ENCODE peak calls at places on chromosomes 6 and 20, in five cellular contexts. Y is breast epithelium; W is glutamatergic neuron; B is uterus; R is stimulated activated CD8-positive, alpha-beta memory T cell treated with anti-CD3 and anti-CD28 coated beads, Interleukin-15, amount 100 ng/mL, for 48 hours. G is an unnamed sample.

GRCh38 chr6:36840471-36841461 is 1.5 kb upstream of the CPNE5 start:
- DNase-seq in W (peak; percentile 50), B (peak; percentile 42), R (no peak), Y (no peak), G (no peak)

GRCh38 chr6:46376562-46376969 is 114.7 kb downstream of the RCAN2 start:
- DNase-seq in Y (no peak), W (no peak), B (no peak), R (no peak), G (no peak)

GRCh38 chr20:4328541-4328940 is 313.2 kb upstream of the RNF24 start:
- DNase-seq in W (no peak), R (no peak), B (no peak), Y (no peak), G (no peak)

GRCh38 chr6:24357336-24358218 is at the start of gene DCDC2:
- DNase-seq in W (peak; percentile 21), R (no peak), B (no peak), Y (peak; percentile 66), G (no peak)

GRCh38 chr20:44079291-44079690 is 107.7 kb downstream of the JPH2 start:
- DNase-seq in B (no peak), R (no peak), Y (peak; percentile 9), W (no peak), G (no peak)

GRCh38 chr20:33664085-33664761 is 2.1 kb downstream of the C20orf144 start:
- DNase-seq in R (no peak), W (no peak), B (no peak), Y (no peak), G (no peak)

GRCh38 chr6:143506620-143507019 is 4.9 kb downstream of the FUCA2 start:
- DNase-seq in Y (no peak), W (no peak), B (no peak), R (no peak), G (no peak)

GRCh38 chr6:89527634-89528033 is 94.7 kb downstream of the ANKRD6 start:
- DNase-seq in Y (no peak), W (no peak), B (no peak), R (no peak), G (no peak)

GRCh38 chr6:36720251-36721141 is 22.9 kb downstream of the RAB44 start:
- DNase-seq in R (no peak), W (no peak), B (no peak), Y (no peak), G (no peak)

GRCh38 chr20:50322703-50323131 is 132.1 kb downstream of the CEBPB start:
- DNase-seq in W (no peak), Y (peak; percentile 17), B (no peak), R (no peak), G (no peak)

GRCh38 chr20:51525241-51526104 is 17.0 kb downstream of the NFATC2 start:
- DNase-seq in B (no peak), W (no peak), Y (no peak), R (no peak), G (no peak)

GRCh38 chr6:165794179-165794601 is 131.1 kb upstream of the PDE10A start:
- DNase-seq in R (no peak), Y (no peak), B (no peak), W (no peak), G (no peak)

GRCh38 chr20:56003966-56004365 is 1.4 kb downstream of the CBLN4 start:
- DNase-seq in B (no peak), R (no peak), Y (no peak), W (peak; percentile 40), G (no peak)

GRCh38 chr20:1332749-1333300 is 3.9 kb upstream of the SDCBP2 start:
- DNase-seq in B (no peak), Y (no peak), W (no peak), R (no peak), G (no peak)

GRCh38 chr6:146857960-146858308 is 259.2 kb downstream of the ADGB start:
- DNase-seq in B (no peak), R (no peak), Y (no peak), W (no peak), G (no peak)

GRCh38 chr6:134503542-134504281 is 185.8 kb upstream of the SGK1 start:
- DNase-seq in Y (peak; percentile 46), W (no peak), R (no peak), B (no peak), G (no peak)

GRCh38 chr6:43020052-43020705 is 1.2 kb upstream of the RRP36 start:
- DNase-seq in B (no peak), Y (no peak), R (no peak), W (no peak), G (no peak)

GRCh38 chr6:141000917-141001316 is 1131.8 kb upstream of the GJE1 start:
- DNase-seq in B (no peak), Y (no peak), W (no peak), R (no peak), G (no peak)

GRCh38 chr20:38771621-38772020 is 23.4 kb downstream of the ACTR5 start:
- DNase-seq in B (no peak), Y (no peak), W (no peak), R (no peak), G (no peak)